ENCODE peak calls at places on chromosomes 5 and 9, in four cellular contexts. One of them, this sample, is unnamed.

GRCh38 chr5:91487420-91487819 is 104.3 kb upstream of the ARRDC3 start:
- DNase-seq in A549: no peak
- DNase-seq in stomach: no peak
- DNase-seq in esophagus muscularis mucosa: no peak
- DNase-seq in this sample: no peak

GRCh38 chr5:120823316-120823715 is 359.2 kb downstream of the PRR16 start:
- DNase-seq in A549: no peak
- DNase-seq in stomach: no peak
- DNase-seq in esophagus muscularis mucosa: no peak
- DNase-seq in this sample: no peak

GRCh38 chr5:158351485-158352140 is 492.7 kb upstream of the CLINT1 start:
- DNase-seq in A549: no peak
- DNase-seq in stomach: no peak
- DNase-seq in esophagus muscularis mucosa: no peak
- DNase-seq in this sample: no peak

GRCh38 chr5:93189707-93190120 is 391.3 kb downstream of the NR2F1-AS1 start:
- DNase-seq in A549: peak
- DNase-seq in stomach: no peak
- DNase-seq in esophagus muscularis mucosa: no peak
- DNase-seq in this sample: no peak

GRCh38 chr5:93794954-93795353 is 53.6 kb upstream of the POU5F2 start:
- DNase-seq in A549: peak
- DNase-seq in stomach: no peak
- DNase-seq in esophagus muscularis mucosa: no peak
- DNase-seq in this sample: no peak

GRCh38 chr9:96500696-96501660 is 51.0 kb downstream of the HABP4 start:
- DNase-seq in A549: no peak
- DNase-seq in stomach: no peak
- DNase-seq in esophagus muscularis mucosa: no peak
- DNase-seq in this sample: no peak

GRCh38 chr5:102295534-102296228 is 403 bp downstream of the SLCO4C1 start:
- DNase-seq in A549: no peak
- DNase-seq in stomach: no peak
- DNase-seq in esophagus muscularis mucosa: no peak
- DNase-seq in this sample: peak

GRCh38 chr5:65674749-65675148 is 47.2 kb downstream of the SGTB start:
- DNase-seq in A549: no peak
- DNase-seq in stomach: no peak
- DNase-seq in esophagus muscularis mucosa: no peak
- DNase-seq in this sample: no peak

GRCh38 chr5:17365756-17366155 is 132.3 kb upstream of the TAF11L2 start:
- DNase-seq in A549: peak
- DNase-seq in stomach: no peak
- DNase-seq in esophagus muscularis mucosa: no peak
- DNase-seq in this sample: no peak

GRCh38 chr5:124371121-124371706 is 375.2 kb downstream of the ZNF608 start:
- DNase-seq in A549: no peak
- DNase-seq in stomach: peak
- DNase-seq in esophagus muscularis mucosa: no peak
- DNase-seq in this sample: no peak

GRCh38 chr9:124392254-124392653 is 23.0 kb downstream of the PSMB7 start:
- DNase-seq in A549: peak
- DNase-seq in stomach: no peak
- DNase-seq in esophagus muscularis mucosa: no peak
- DNase-seq in this sample: peak

GRCh38 chr5:545641-546375 is 21.6 kb upstream of the SLC9A3 start:
- DNase-seq in A549: no peak
- DNase-seq in stomach: no peak
- DNase-seq in esophagus muscularis mucosa: no peak
- DNase-seq in this sample: no peak

GRCh38 chr5:61966991-61967390 is 339.0 kb upstream of the KIF2A start:
- DNase-seq in A549: no peak
- DNase-seq in stomach: no peak
- DNase-seq in esophagus muscularis mucosa: no peak
- DNase-seq in this sample: no peak

DNA sequence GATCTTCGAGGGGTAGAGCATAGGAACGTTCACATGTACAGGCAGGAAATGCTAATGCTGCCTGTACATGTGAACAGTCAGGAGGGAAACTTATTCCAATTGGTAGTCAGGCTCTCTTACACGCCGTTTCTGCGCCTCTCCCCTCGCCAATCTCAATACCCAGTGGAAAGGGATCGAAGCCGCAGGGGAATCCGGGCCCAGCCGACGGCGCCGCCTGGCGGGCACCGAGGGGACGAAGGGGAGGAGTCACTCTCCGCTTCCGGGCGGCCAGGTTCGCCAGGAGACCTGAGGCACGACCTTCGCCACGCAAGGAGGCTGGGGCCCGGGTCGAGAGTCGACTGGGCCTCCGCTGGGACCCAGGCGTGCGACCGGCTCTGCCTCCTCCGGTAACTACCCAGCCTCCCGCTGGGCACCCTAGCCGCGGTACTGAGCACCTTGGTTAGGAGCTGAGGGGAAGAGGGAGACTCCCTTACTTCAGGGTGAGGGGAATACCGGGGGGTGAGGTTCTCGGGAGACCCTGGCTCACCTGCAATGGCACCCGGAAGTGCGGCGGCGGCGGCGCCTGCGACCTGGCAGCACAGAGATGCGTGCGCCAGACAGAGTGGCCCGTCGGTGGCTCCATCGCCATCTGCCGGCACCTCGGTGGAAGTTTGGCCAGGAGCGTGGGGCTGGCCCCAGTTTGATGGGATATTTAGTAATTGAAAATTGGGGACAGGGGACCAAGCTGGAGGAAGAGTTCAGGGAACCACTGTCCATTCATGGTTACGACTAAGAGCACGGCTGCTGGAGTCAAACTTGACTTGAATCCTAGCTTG is at the start of gene PIGO:
- DNase-seq in A549: peak
- DNase-seq in stomach: peak
- DNase-seq in esophagus muscularis mucosa: peak
- DNase-seq in this sample: peak
- TF ChIP-seq EP300 in A549: no peak
- TF ChIP-seq EP300 in stomach: no peak
- TF ChIP-seq EP300 in esophagus muscularis mucosa: no peak
- TF ChIP-seq EP300 in this sample: no peak

DNA sequence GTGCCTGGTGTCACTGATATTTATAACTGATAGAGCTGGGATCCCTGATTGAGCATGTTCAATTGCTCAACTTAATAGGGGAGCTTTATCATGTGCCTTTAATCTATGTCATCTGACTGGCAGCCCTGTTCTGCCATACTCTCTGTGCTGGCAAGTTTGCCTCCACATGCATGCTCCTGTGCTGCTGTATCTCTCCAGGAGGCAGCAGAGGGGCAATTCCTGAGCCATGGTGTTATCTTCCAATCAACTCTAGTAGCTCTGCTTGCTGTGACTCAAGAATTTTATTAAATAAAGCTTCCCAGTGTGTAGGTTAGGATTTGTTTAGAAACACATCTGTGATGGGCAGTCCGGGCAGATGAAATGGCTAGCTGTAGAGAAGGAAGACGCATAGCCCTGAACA is 642.0 kb downstream of the KIF4B start:
- DNase-seq in A549: no peak
- DNase-seq in stomach: no peak
- DNase-seq in esophagus muscularis mucosa: no peak
- DNase-seq in this sample: no peak
- TF ChIP-seq CTCF in A549: no peak
- TF ChIP-seq CTCF in stomach: no peak
- TF ChIP-seq CTCF in esophagus muscularis mucosa: no peak
- TF ChIP-seq CTCF in this sample: no peak

DNA sequence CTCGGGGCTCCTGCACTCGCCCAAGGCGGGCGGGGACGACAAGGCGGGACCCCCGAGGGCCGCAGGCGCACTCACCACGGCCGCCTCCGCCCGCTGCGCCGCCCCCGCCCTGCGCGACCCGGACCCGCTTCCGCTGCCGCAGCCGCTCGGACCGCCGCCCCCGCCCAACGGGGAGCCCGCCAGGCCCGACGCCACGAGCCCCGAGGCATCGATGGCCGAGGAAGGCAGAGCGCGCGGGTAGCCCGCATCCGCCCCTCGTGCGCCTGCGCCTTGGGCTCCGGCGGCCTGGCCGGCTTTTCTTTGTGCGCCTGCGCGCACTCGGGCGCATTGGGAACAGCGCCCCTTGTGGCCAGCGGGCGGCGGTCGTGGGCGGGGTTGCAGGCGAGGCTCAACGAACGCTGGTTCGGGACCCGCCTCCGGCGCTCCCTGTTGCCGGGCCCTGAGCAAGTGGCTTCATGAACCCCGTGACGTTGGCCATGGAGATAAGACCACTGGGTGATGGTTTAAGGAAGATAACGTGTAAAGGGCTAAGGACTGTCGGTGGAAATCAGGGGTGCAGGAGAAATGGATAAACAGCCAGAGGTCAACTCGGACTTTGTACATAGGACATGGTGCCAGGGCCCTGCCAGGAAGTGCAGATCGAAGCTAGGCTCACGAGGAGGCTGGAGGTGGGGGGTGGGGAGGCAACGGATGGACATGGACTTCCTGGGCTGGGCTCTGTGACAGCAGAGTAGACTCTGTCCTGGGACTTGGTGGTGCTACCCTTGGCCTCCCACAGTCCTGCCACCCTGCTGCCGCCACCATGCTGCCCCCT is at the start of the genes C8G and FBXW5:
- DNase-seq in A549: peak
- DNase-seq in stomach: peak
- DNase-seq in esophagus muscularis mucosa: peak
- DNase-seq in this sample: peak
- TF ChIP-seq EP300 in A549: no peak
- TF ChIP-seq EP300 in stomach: no peak
- TF ChIP-seq EP300 in esophagus muscularis mucosa: no peak
- TF ChIP-seq EP300 in this sample: no peak

GRCh38 chr9:12640866-12641636 is 52.1 kb upstream of the TYRP1 start:
- DNase-seq in A549: no peak
- DNase-seq in stomach: no peak
- DNase-seq in esophagus muscularis mucosa: no peak
- DNase-seq in this sample: no peak
- TF ChIP-seq CTCF in A549: no peak
- TF ChIP-seq CTCF in stomach: no peak
- TF ChIP-seq CTCF in esophagus muscularis mucosa: no peak
- TF ChIP-seq CTCF in this sample: no peak

DNA sequence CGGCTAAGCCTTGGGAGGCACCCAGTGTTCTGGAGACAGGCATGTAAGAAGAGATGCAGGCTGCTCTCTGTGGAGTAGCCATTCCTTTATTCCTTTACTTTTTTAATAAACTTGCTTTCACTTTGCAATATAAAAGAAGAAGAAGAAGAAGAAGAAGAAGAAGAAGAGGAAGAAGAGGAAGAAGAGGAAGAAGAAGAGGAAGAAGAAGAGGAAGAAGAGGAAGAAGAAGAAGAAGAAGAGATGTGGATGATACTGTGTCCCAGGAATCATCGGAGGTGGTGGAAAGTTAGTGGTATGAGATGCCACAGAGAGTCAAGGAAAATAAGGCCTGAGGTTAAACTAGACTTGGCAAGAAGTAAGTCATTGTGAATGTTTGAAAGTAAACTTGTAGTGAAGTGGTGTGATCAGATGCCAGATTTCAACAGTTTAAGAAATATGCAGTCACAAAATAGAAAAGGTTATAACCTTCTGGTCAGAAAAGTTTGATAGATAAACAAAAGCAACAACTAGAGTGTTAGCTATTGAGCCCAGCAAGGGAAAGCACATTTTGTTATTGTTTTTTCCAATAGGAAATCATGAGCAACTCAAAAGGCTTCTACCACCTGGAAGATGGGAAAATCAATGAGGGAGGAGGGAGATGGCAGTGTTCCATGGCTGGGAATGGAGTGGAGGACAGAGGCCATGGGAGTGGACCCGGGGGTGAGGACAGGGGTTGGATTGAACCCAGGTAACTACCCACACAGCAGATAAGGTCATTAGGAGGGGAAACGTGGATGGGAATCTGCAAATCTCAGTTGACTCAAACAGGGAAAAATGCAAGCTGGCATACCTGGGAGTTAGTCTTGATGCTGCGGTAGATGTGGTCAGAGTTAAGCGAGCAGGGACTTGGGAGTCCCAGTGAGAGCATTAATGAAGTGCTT is 16.8 kb downstream of the AOPEP start:
- DNase-seq in A549: no peak
- DNase-seq in stomach: no peak
- DNase-seq in esophagus muscularis mucosa: no peak
- DNase-seq in this sample: no peak
- TF ChIP-seq EP300 in A549: no peak
- TF ChIP-seq EP300 in stomach: no peak
- TF ChIP-seq EP300 in esophagus muscularis mucosa: no peak
- TF ChIP-seq EP300 in this sample: no peak

GRCh38 chr5:111454198-111454606 is 58.1 kb downstream of the STARD4 start:
- DNase-seq in A549: no peak
- DNase-seq in stomach: no peak
- DNase-seq in esophagus muscularis mucosa: no peak
- DNase-seq in this sample: no peak
- TF ChIP-seq CTCF in A549: no peak
- TF ChIP-seq CTCF in stomach: no peak
- TF ChIP-seq CTCF in esophagus muscularis mucosa: no peak
- TF ChIP-seq CTCF in this sample: no peak

GRCh38 chr5:142609142-142609541 is 76.7 kb downstream of the FGF1 start:
- DNase-seq in A549: no peak
- DNase-seq in stomach: no peak
- DNase-seq in esophagus muscularis mucosa: no peak
- DNase-seq in this sample: peak
- TF ChIP-seq EP300 in A549: no peak
- TF ChIP-seq EP300 in stomach: no peak
- TF ChIP-seq EP300 in esophagus muscularis mucosa: no peak
- TF ChIP-seq EP300 in this sample: peak

DNA sequence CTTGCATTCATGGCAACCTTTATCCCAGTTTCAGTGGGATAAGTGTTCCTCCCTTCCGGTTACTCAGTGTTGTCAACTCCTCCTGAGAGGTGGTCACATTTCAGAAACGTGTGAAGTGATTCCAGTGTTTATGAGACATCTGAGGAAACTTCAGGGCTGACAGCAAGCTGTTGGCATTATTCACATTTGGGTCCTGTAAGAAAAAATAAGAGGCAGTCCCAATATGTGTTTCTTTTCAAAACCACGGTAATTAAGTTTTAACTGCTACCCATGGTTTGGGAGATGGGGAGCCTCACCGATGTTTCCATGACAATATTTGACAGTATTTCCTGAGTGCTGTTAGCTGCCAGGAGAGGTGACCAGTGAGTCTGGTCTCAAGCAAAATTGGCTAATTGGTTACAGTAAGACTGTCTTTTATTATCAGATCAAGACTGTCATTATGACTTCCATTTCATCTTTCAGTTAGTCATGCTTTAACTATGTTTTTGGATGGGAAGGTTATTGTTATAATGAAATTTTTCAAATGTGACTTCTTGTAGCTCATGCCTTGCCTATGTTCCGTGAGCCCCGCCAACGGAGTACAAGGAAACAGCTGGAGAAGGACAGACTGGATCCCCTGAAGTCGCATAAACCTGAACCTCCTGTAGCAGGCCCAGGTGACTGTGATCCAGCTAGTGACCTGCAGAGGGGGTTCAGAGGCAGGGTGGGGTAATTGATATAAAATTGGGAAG is 115.3 kb downstream of the GDNF start:
- DNase-seq in A549: no peak
- DNase-seq in stomach: no peak
- DNase-seq in esophagus muscularis mucosa: no peak
- DNase-seq in this sample: no peak
- TF ChIP-seq CTCF in A549: no peak
- TF ChIP-seq CTCF in stomach: no peak
- TF ChIP-seq CTCF in esophagus muscularis mucosa: no peak
- TF ChIP-seq CTCF in this sample: no peak